ENCODE peak calls at places on chromosomes 16 and 17, in five cellular contexts. V, J, A, K and H are unnamed samples.

GRCh38 chr16:87238371-87238715 is 78.8 kb downstream of the C16orf95 start:
- DNase-seq in V (no peak), J (no peak), A (no peak), K (no peak), H (no peak)

GRCh38 chr16:75624921-75625334 is 1.8 kb upstream of the ADAT1 start:
- DNase-seq in V (no peak), J (peak; percentile 41), A (no peak), K (no peak), H (no peak)

GRCh38 chr17:614637-615546 is 99.7 kb downstream of the VPS53 start:
- DNase-seq in V (no peak), J (no peak), A (no peak), K (no peak), H (no peak)

GRCh38 chr17:82031303-82031884 is at the start of gene RAC3:
- DNase-seq in V (no peak), J (no peak), A (no peak), K (peak; percentile 93), H (no peak)

GRCh38 chr17:6510321-6511023 is 45.9 kb downstream of the PITPNM3 start:
- DNase-seq in V (no peak), J (no peak), A (no peak), K (no peak), H (no peak)

GRCh38 chr16:27728691-27729090 is 178.7 kb downstream of the KATNIP start:
- DNase-seq in V (no peak), J (no peak), A (no peak), K (no peak), H (no peak)

GRCh38 chr16:21301895-21302291 is 23.8 kb upstream of the CRYM start:
- DNase-seq in V (no peak), J (no peak), A (no peak), K (no peak), H (no peak)

GRCh38 chr17:74296548-74296936 is 22.5 kb downstream of the DNAI2 start:
- DNase-seq in V (peak; percentile 57), J (peak; percentile 65), A (peak; percentile 58), K (peak; percentile 76), H (peak; percentile 28)

GRCh38 chr17:15405016-15405415 is 62.4 kb downstream of the CDRT4 start:
- DNase-seq in V (no peak), J (no peak), A (no peak), K (no peak), H (no peak)
- H3K9me3 ChIP-seq in V (no peaks in the 10 kb centered on the region), J (no peaks in the 10 kb centered on the region), A (no peaks in the 10 kb centered on the region), K (no peaks in the 10 kb centered on the region), H (no peaks in the 10 kb centered on the region)

GRCh38 chr17:43974541-43975315 is 21.0 kb upstream of the PYY start:
- DNase-seq in V (no peak), J (no peak), A (no peak), K (peak; percentile 82), H (no peak)

GRCh38 chr17:43975898-43976297 is 22.2 kb upstream of the PYY start:
- DNase-seq in V (no peak), J (no peak), A (no peak), K (no peak), H (no peak)

GRCh38 chr17:43967251-43967875 is 13.6 kb upstream of the PYY start:
- DNase-seq in V (no peak), J (no peak), A (no peak), K (no peak), H (no peak)

GRCh38 chr17:43966276-43966675 is 12.5 kb upstream of the PYY start:
- DNase-seq in V (no peak), J (no peak), A (no peak), K (no peak), H (no peak)

DNA sequence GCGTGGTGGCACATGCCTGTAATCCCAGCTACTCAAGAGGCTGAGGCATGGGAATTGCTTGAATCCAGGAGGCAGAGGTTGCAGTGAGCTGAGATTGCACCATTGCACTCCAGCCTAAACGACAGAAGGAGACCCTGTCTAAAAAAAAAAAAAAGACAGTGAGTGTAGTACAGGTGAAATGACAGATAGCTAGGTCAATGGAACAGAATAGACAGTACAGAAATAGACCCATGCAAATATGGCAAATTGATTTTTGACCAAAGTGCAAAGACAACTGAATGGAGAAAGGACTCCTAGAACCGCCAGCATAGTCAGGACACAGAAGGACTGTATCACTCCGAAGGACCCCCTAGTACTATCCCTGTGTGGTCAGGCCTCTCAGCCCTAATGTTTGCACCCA is 16.6 kb upstream of the PYY start:
- DNase-seq in V (no peak), J (peak; percentile 29), A (no peak), K (no peak), H (no peak)
- TF ChIP-seq YY1 in V (no peak), J (no peak), A (no peak), K (no peak), H (no peak)

GRCh38 chr17:77897741-77898301 is 60.7 kb upstream of the TNRC6C start:
- DNase-seq in V (no peak), J (no peak), A (no peak), K (no peak), H (no peak)

GRCh38 chr17:77898521-77899434 is 59.7 kb upstream of the TNRC6C start:
- DNase-seq in V (no peak), J (no peak), A (no peak), K (no peak), H (no peak)

GRCh38 chr17:77905266-77905665 is 53.2 kb upstream of the TNRC6C start:
- DNase-seq in V (no peak), J (no peak), A (no peak), K (no peak), H (no peak)

GRCh38 chr17:77899494-77899893 is 59.0 kb upstream of the TNRC6C start:
- DNase-seq in V (no peak), J (no peak), A (no peak), K (no peak), H (no peak)

DNA sequence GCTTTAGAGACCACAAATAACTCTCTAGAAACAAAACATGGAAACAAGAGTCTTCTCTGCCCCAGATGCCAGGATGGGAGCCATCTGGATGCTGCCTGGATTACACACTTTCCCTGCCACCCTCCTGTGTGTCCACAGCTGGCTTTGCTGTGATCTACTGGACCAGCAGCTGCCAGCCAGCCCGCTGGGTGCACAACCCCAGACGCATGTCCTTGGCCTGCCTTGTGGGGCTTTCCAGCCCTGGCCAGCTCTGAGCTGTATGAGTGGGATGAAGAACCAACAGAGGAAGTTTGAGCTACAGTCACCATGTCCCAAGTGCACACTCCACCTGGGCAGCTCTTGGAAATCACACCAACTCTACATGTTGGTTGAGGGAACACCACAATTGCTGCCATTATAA is 57.0 kb upstream of the TNRC6C start:
- DNase-seq in V (no peak), J (no peak), A (no peak), K (no peak), H (no peak)
- H3K9me3 ChIP-seq in V (no peaks in the 10 kb centered on the region), J (no peaks in the 10 kb centered on the region), A (no peaks in the 10 kb centered on the region), K (no peaks in the 10 kb centered on the region), H (peaks cover 6% of the 10 kb centered on the region)

GRCh38 chr16:54748611-54749190 is 182.0 kb upstream of the IRX5 start:
- DNase-seq in V (no peak), J (no peak), A (no peak), K (no peak), H (no peak)

GRCh38 chr16:54744998-54745397 is 185.7 kb upstream of the IRX5 start:
- DNase-seq in V (no peak), J (no peak), A (no peak), K (no peak), H (no peak)

GRCh38 chr16:54746596-54746995 is 184.1 kb upstream of the IRX5 start:
- DNase-seq in V (no peak), J (no peak), A (no peak), K (no peak), H (peak; percentile 18)

DNA sequence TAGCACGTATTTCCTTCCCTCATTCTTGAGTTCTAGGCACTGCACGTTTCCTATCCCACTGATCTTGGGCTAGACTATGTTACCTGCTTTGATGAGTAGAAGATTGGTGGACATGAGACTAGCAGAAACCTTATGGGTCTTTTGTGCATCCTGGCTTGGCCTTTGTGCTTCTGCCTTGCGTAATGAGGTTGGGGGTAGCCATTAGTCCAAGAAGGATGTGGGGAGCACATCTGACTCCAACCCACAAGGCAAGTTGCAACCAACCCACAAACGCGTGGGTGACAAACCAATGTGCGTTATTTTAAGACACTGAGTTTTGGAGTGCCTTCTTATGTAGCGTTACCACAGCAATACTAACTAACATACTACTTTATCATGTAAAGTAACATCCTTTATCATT is 180.4 kb upstream of the IRX5 start:
- DNase-seq in V (no peak), J (no peak), A (no peak), K (no peak), H (no peak)
- TF ChIP-seq YY1 in V (no peak), J (no peak), A (no peak), K (no peak), H (no peak)

GRCh38 chr16:31920373-31920772 is 46.8 kb downstream of the ZNF267 start:
- DNase-seq in V (no peak), J (no peak), A (no peak), K (no peak), H (no peak)

GRCh38 chr16:31913668-31914067 is 40.1 kb downstream of the ZNF267 start:
- DNase-seq in V (no peak), J (no peak), A (no peak), K (no peak), H (no peak)

DNA sequence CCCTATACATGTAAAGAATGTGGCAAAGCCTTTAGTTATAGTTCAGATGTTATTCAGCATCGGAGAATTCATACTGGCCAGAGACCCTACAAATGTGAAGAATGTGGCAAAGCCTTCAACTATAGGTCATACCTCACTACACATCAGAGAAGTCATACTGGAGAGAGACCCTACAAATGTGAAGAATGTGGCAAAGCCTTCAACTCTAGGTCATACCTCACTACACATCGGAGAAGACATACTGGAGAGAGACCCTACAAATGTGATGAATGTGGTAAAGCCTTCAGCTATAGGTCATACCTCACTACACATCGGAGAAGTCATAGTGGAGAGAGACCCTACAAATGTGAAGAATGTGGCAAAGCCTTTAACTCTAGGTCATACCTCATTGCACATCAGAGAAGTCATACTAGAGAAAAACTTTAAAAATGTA is 42.5 kb downstream of the ZNF267 start:
- DNase-seq in V (no peak), J (no peak), A (no peak), K (no peak), H (no peak)
- H3K9me3 ChIP-seq in V (peaks cover 57% of the 10 kb centered on the region), J (peaks cover 99% of the 10 kb centered on the region), A (peaks cover 74% of the 10 kb centered on the region), K (peaks cover 61% of the 10 kb centered on the region), H (peaks cover 91% of the 10 kb centered on the region)

GRCh38 chr16:59440-60059 is 5.9 kb downstream of the SNRNP25 start:
- DNase-seq in V (no peak), J (no peak), A (no peak), K (no peak), H (no peak)

GRCh38 chr16:62283-62682 is 8.7 kb downstream of the SNRNP25 start:
- DNase-seq in V (no peak), J (no peak), A (no peak), K (no peak), H (no peak)

GRCh38 chr16:61879-62281 is 8.3 kb downstream of the SNRNP25 start:
- DNase-seq in V (no peak), J (no peak), A (no peak), K (no peak), H (no peak)

GRCh38 chr16:60166-60565 is 6.5 kb downstream of the SNRNP25 start:
- DNase-seq in V (no peak), J (no peak), A (no peak), K (no peak), H (no peak)

GRCh38 chr16:60929-61878 is 7.6 kb downstream of the SNRNP25 start:
- DNase-seq in V (no peak), J (no peak), A (no peak), K (no peak), H (no peak)
- TF ChIP-seq YY1 in V (no peak), J (no peak), A (no peak), K (no peak), H (no peak)

GRCh38 chr16:35296962-35297653 is 1837.7 kb downstream of the TP53TG3F start:
- DNase-seq in V (no peak), J (no peak), A (no peak), K (no peak), H (no peak)
- H3K9me3 ChIP-seq in V (peaks cover 32% of the 10 kb centered on the region), J (peaks cover 82% of the 10 kb centered on the region), A (peaks cover 83% of the 10 kb centered on the region), K (no peaks in the 10 kb centered on the region), H (no peaks in the 10 kb centered on the region)

GRCh38 chr17:2700031-2700490 is 11.5 kb downstream of the CLUH start:
- DNase-seq in V (no peak), J (no peak), A (no peak), K (no peak), H (no peak)
- TF ChIP-seq YY1 in V (no peak), J (no peak), A (no peak), K (no peak), H (no peak)